ENCODE peak calls at places on chromosome 16, in eight cellular contexts. S is SHP77; L is B cell; M is fibroblast of the conjunctiva; O is activated CD8-positive, alpha-beta memory T cell treated with anti-CD3 and anti-CD28 coated beads, Interleukin-2, amount 50 U/mL, for 4 hours; X is activated naive CD4-positive, alpha-beta T cell treated with anti-CD3 and anti-CD28 coated beads, Interleukin-2, amount 50 U/mL, for 16 hours; B is NCI-H524 treated with DMSO at 0.1 percent for 48 hours; A is fibroblast of the aortic adventitia. Y is an unnamed sample.

GRCh38 chr16:23934610-23935009 is 98.8 kb downstream of the PRKCB start:
- DNase-seq in X (no peak), O (no peak), L (no peak), M (no peak), B (no peak), A (no peak), S (no peak), Y (no peak)

GRCh38 chr16:175145-175949 is 1.1 kb upstream of the HBA1 start:
- DNase-seq in X (no peak), L (no peak), B (no peak), S (no peak), A (no peak), O (no peak), M (no peak), Y (peak; percentile 78)

GRCh38 chr16:14364386-14365199 is 265.5 kb downstream of the PARN start:
- DNase-seq in B (no peak), S (peak; percentile 16), L (peak; percentile 32), M (no peak), X (no peak), A (peak; percentile 63), O (no peak), Y (no peak)

GRCh38 chr16:52611817-52612673 is 65.1 kb upstream of the TOX3 start:
- DNase-seq in A (no peak), X (no peak), M (no peak), S (peak; percentile 33), O (no peak), B (no peak), L (no peak), Y (no peak)

GRCh38 chr16:84729716-84730320 is 30.0 kb downstream of the USP10 start:
- DNase-seq in A (peak; percentile 40), L (no peak), B (no peak), M (no peak), X (no peak), S (no peak), O (no peak), Y (peak; percentile 41)

GRCh38 chr16:874366-875181 is 74.0 kb upstream of the GNG13 start:
- DNase-seq in L (no peak), A (no peak), S (no peak), M (no peak), B (no peak), X (no peak), O (peak; percentile 11), Y (no peak)

GRCh38 chr16:4309833-4310266 is 6.0 kb upstream of the GLIS2 start:
- DNase-seq in M (peak; percentile 56), O (peak; percentile 62), L (peak; percentile 71), B (no peak), A (peak; percentile 80), S (peak; percentile 62), X (peak; percentile 65), Y (peak; percentile 70)

GRCh38 chr16:50884066-50884860 is 142.4 kb downstream of the CYLD start:
- DNase-seq in A (no peak), S (no peak), L (no peak), X (no peak), O (peak; percentile 21), B (no peak), M (no peak), Y (peak; percentile 61)

GRCh38 chr16:29983420-29984136 is 9.9 kb downstream of the TAOK2 start:
- DNase-seq in O (no peak), B (no peak), X (no peak), A (peak; percentile 75), M (no peak), L (no peak), S (no peak), Y (no peak)

GRCh38 chr16:65624696-65625095 is 502.8 kb upstream of the CDH11 start:
- DNase-seq in M (no peak), O (no peak), L (no peak), X (no peak), A (peak; percentile 51), S (no peak), B (no peak), Y (no peak)

GRCh38 chr16:2614761-2615191 is 67.5 kb upstream of the KCTD5 start:
- DNase-seq in S (no peak), B (no peak), O (no peak), L (no peak), X (no peak), A (no peak), M (no peak), Y (no peak)

GRCh38 chr16:12267491-12267890 is 291.0 kb downstream of the SNX29 start:
- DNase-seq in L (no peak), M (no peak), B (no peak), S (no peak), O (no peak), X (no peak), A (no peak), Y (no peak)

GRCh38 chr16:55443855-55444254 is 35.1 kb upstream of the MMP2 start:
- DNase-seq in L (no peak), O (no peak), X (no peak), M (no peak), A (no peak), B (peak; percentile 52), S (no peak), Y (no peak)

GRCh38 chr16:1420111-1420539 is 422 bp downstream of the UQCC4 start:
- DNase-seq in X (no peak), B (no peak), S (no peak), A (no peak), L (no peak), M (no peak), O (no peak), Y (peak; percentile 53)

GRCh38 chr16:3164121-3164991 is 23.6 kb upstream of the OR1F1 start:
- DNase-seq in L (no peak), M (no peak), B (no peak), S (no peak), A (no peak), O (no peak), X (no peak), Y (no peak)

GRCh38 chr16:345686-346231 is 6.8 kb downstream of the AXIN1 start:
- DNase-seq in B (no peak), L (no peak), X (no peak), M (no peak), O (no peak), A (no peak), S (no peak), Y (no peak)

GRCh38 chr16:53542283-53542682 is 39.3 kb upstream of the AKTIP start:
- DNase-seq in M (no peak), O (no peak), S (peak; percentile 25), A (no peak), X (no peak), B (no peak), L (no peak), Y (no peak)

GRCh38 chr16:81623365-81624102 is 155.6 kb upstream of the PLCG2 start:
- DNase-seq in A (peak; percentile 62), X (peak; percentile 48), O (peak; percentile 66), S (peak; percentile 55), M (no peak), L (peak; percentile 56), B (no peak), Y (peak; percentile 72)

GRCh38 chr16:84836234-84836647 is 16.5 kb downstream of the CRISPLD2 start:
- DNase-seq in S (no peak), L (no peak), X (no peak), A (peak; percentile 100), B (no peak), O (no peak), M (peak; percentile 98), Y (no peak)

GRCh38 chr16:48054881-48055601 is 100.8 kb downstream of the ABCC12 start:
- DNase-seq in B (peak; percentile 45), O (no peak), L (peak; percentile 50), M (peak; percentile 41), A (peak; percentile 75), X (peak; percentile 15), S (peak; percentile 58), Y (peak; percentile 46)

GRCh38 chr16:19410435-19411153 is 7.1 kb upstream of the TMC5 start:
- DNase-seq in B (no peak), O (no peak), M (no peak), L (no peak), X (no peak), A (no peak), S (no peak), Y (peak; percentile 56)